ENCODE peak calls at places on chromosomes 3 and 15, in six cellular contexts. One of them, this sample, is unnamed. For H3K4me1, the result is how much of the 10 kb centered on the place peaks cover.

GRCh38 chr15:65743637-65744252 is 48.3 kb downstream of the DENND4A start:
- DNase-seq in breast epithelium: no peak
- DNase-seq in small intestine: no peak
- DNase-seq in Karpas-422: no peak
- DNase-seq in A549: no peak
- DNase-seq in tibial artery: no peak
- DNase-seq in this sample: no peak

GRCh38 chr3:69739204-69740102 is at the start of gene MITF:
- DNase-seq in tibial artery: peak
- DNase-seq in small intestine: peak
- DNase-seq in A549: peak
- DNase-seq in breast epithelium: peak
- DNase-seq in Karpas-422: no peak
- DNase-seq in this sample: no peak

GRCh38 chr15:90902996-90903732 is at the start of gene MAN2A2:
- DNase-seq in Karpas-422: peak
- DNase-seq in breast epithelium: no peak
- DNase-seq in small intestine: peak
- DNase-seq in tibial artery: no peak
- DNase-seq in A549: peak
- DNase-seq in this sample: peak

GRCh38 chr3:145623349-145623748 is 537.6 kb downstream of the PLOD2 start:
- DNase-seq in small intestine: no peak
- DNase-seq in breast epithelium: no peak
- DNase-seq in tibial artery: no peak
- DNase-seq in Karpas-422: no peak
- DNase-seq in A549: no peak
- DNase-seq in this sample: no peak

GRCh38 chr3:152176241-152176640 is 92.5 kb upstream of the MBNL1 start:
- DNase-seq in breast epithelium: no peak
- DNase-seq in A549: no peak
- DNase-seq in small intestine: no peak
- DNase-seq in tibial artery: no peak
- DNase-seq in Karpas-422: no peak
- DNase-seq in this sample: no peak

GRCh38 chr15:64224508-64224907 is 61.7 kb upstream of the PPIB start:
- DNase-seq in A549: no peak
- DNase-seq in tibial artery: no peak
- DNase-seq in breast epithelium: no peak
- DNase-seq in small intestine: peak
- DNase-seq in Karpas-422: no peak
- DNase-seq in this sample: no peak

GRCh38 chr3:159263750-159264561 is 462.1 kb downstream of the MFSD1 start:
- DNase-seq in small intestine: peak
- DNase-seq in A549: peak
- DNase-seq in Karpas-422: peak
- DNase-seq in breast epithelium: no peak
- DNase-seq in tibial artery: no peak
- DNase-seq in this sample: no peak

GRCh38 chr15:90650117-90650955 is 66.8 kb upstream of the BLM start:
- DNase-seq in small intestine: no peak
- DNase-seq in A549: no peak
- DNase-seq in tibial artery: no peak
- DNase-seq in breast epithelium: no peak
- DNase-seq in Karpas-422: no peak
- DNase-seq in this sample: no peak

GRCh38 chr3:18424213-18424861 is 802 bp downstream of the SATB1 start:
- DNase-seq in small intestine: peak
- DNase-seq in A549: no peak
- DNase-seq in Karpas-422: peak
- DNase-seq in tibial artery: peak
- DNase-seq in breast epithelium: no peak
- DNase-seq in this sample: no peak

GRCh38 chr3:52620580-52620979 is 65.1 kb downstream of the PBRM1 start:
- DNase-seq in breast epithelium: no peak
- DNase-seq in Karpas-422: no peak
- DNase-seq in small intestine: no peak
- DNase-seq in tibial artery: no peak
- DNase-seq in A549: no peak
- DNase-seq in this sample: no peak

GRCh38 chr3:148938931-148939330 is 52.4 kb upstream of the GYG1 start:
- DNase-seq in A549: no peak
- DNase-seq in tibial artery: no peak
- DNase-seq in small intestine: no peak
- DNase-seq in Karpas-422: no peak
- DNase-seq in breast epithelium: no peak
- DNase-seq in this sample: no peak

GRCh38 chr15:26087881-26088280 is 224.8 kb upstream of the ATP10A start:
- DNase-seq in small intestine: no peak
- DNase-seq in Karpas-422: no peak
- DNase-seq in tibial artery: no peak
- DNase-seq in breast epithelium: no peak
- DNase-seq in A549: no peak
- DNase-seq in this sample: no peak

GRCh38 chr3:108053025-108053424 is 37.8 kb downstream of the CD47 start:
- DNase-seq in tibial artery: no peak
- DNase-seq in breast epithelium: peak
- DNase-seq in A549: no peak
- DNase-seq in small intestine: no peak
- DNase-seq in Karpas-422: no peak
- DNase-seq in this sample: no peak

GRCh38 chr3:124951511-124952390 is 17.2 kb upstream of the MUC13 start:
- DNase-seq in Karpas-422: no peak
- DNase-seq in A549: no peak
- DNase-seq in small intestine: peak
- DNase-seq in breast epithelium: no peak
- DNase-seq in tibial artery: no peak
- DNase-seq in this sample: no peak

GRCh38 chr15:99433026-99433756 is 132.6 kb upstream of the MEF2A start:
- DNase-seq in small intestine: no peak
- DNase-seq in breast epithelium: peak
- DNase-seq in Karpas-422: no peak
- DNase-seq in tibial artery: peak
- DNase-seq in A549: no peak
- DNase-seq in this sample: no peak

GRCh38 chr3:52345521-52346110 is 29.5 kb downstream of the DNAH1 start:
- DNase-seq in small intestine: no peak
- DNase-seq in Karpas-422: no peak
- DNase-seq in tibial artery: no peak
- DNase-seq in breast epithelium: no peak
- DNase-seq in A549: no peak
- DNase-seq in this sample: no peak

GRCh38 chr3:174541708-174542107 is 317.4 kb upstream of the NAALADL2 start:
- DNase-seq in tibial artery: no peak
- DNase-seq in A549: no peak
- DNase-seq in Karpas-422: no peak
- DNase-seq in small intestine: no peak
- DNase-seq in breast epithelium: no peak
- DNase-seq in this sample: no peak

GRCh38 chr3:52574056-52574965 is 37.9 kb downstream of the UQCC5 start:
- DNase-seq in A549: no peak
- DNase-seq in breast epithelium: no peak
- DNase-seq in Karpas-422: no peak
- DNase-seq in tibial artery: no peak
- DNase-seq in small intestine: no peak
- DNase-seq in this sample: no peak

GRCh38 chr15:39179980-39180379 is 400.9 kb upstream of the THBS1 start:
- DNase-seq in Karpas-422: no peak
- DNase-seq in breast epithelium: no peak
- DNase-seq in small intestine: no peak
- DNase-seq in A549: no peak
- DNase-seq in tibial artery: no peak
- DNase-seq in this sample: no peak

GRCh38 chr3:45223889-45224730 is 2.0 kb downstream of the TMEM158 start:
- DNase-seq in small intestine: no peak
- DNase-seq in A549: no peak
- DNase-seq in breast epithelium: no peak
- DNase-seq in Karpas-422: no peak
- DNase-seq in tibial artery: no peak
- DNase-seq in this sample: no peak

GRCh38 chr3:143476965-143477640 is 357.5 kb downstream of the CHST2 start:
- DNase-seq in small intestine: no peak
- DNase-seq in Karpas-422: no peak
- DNase-seq in tibial artery: no peak
- DNase-seq in breast epithelium: no peak
- DNase-seq in A549: no peak
- DNase-seq in this sample: no peak

GRCh38 chr3:178304758-178305157 is 231.5 kb upstream of the KCNMB2 start:
- DNase-seq in tibial artery: no peak
- DNase-seq in breast epithelium: no peak
- DNase-seq in small intestine: no peak
- DNase-seq in Karpas-422: no peak
- DNase-seq in A549: no peak
- DNase-seq in this sample: no peak

GRCh38 chr3:124886168-124887051 is 755 bp downstream of the ITGB5 start:
- DNase-seq in small intestine: peak
- DNase-seq in tibial artery: peak
- DNase-seq in Karpas-422: no peak
- DNase-seq in breast epithelium: peak
- DNase-seq in A549: peak
- DNase-seq in this sample: no peak

GRCh38 chr3:161108840-161109239 is 3.7 kb upstream of the B3GALNT1 start:
- DNase-seq in small intestine: no peak
- DNase-seq in A549: no peak
- DNase-seq in breast epithelium: no peak
- DNase-seq in tibial artery: no peak
- DNase-seq in Karpas-422: no peak
- DNase-seq in this sample: no peak

GRCh38 chr3:23764407-23764806 is 41.3 kb upstream of the UBE2E1 start:
- DNase-seq in breast epithelium: no peak
- DNase-seq in small intestine: no peak
- DNase-seq in tibial artery: no peak
- DNase-seq in A549: no peak
- DNase-seq in Karpas-422: no peak
- DNase-seq in this sample: no peak

GRCh38 chr3:183058351-183058750 is 40.9 kb downstream of the MCCC1 start:
- DNase-seq in A549: no peak
- DNase-seq in Karpas-422: no peak
- DNase-seq in breast epithelium: no peak
- DNase-seq in small intestine: no peak
- DNase-seq in tibial artery: no peak
- DNase-seq in this sample: no peak

GRCh38 chr3:21654662-21655061 is 96.3 kb downstream of the ZNF385D start:
- DNase-seq in Karpas-422: no peak
- DNase-seq in tibial artery: no peak
- DNase-seq in breast epithelium: no peak
- DNase-seq in small intestine: no peak
- DNase-seq in A549: no peak
- DNase-seq in this sample: no peak
- H3K4me1 ChIP-seq in Karpas-422: under half
- H3K4me1 ChIP-seq in tibial artery: under half
- H3K4me1 ChIP-seq in breast epithelium: under half
- H3K4me1 ChIP-seq in small intestine: under half
- H3K4me1 ChIP-seq in A549: under half
- H3K4me1 ChIP-seq in this sample: under half

GRCh38 chr3:14371573-14372474 is 30.6 kb upstream of the SLC6A6 start:
- DNase-seq in Karpas-422: peak
- DNase-seq in A549: peak
- DNase-seq in breast epithelium: peak
- DNase-seq in tibial artery: peak
- DNase-seq in small intestine: peak
- DNase-seq in this sample: no peak

GRCh38 chr3:14370719-14371572 is 31.5 kb upstream of the SLC6A6 start:
- DNase-seq in tibial artery: no peak
- DNase-seq in Karpas-422: no peak
- DNase-seq in small intestine: no peak
- DNase-seq in breast epithelium: no peak
- DNase-seq in A549: no peak
- DNase-seq in this sample: no peak

GRCh38 chr3:14368146-14368545 is 34.3 kb upstream of the SLC6A6 start:
- DNase-seq in Karpas-422: no peak
- DNase-seq in breast epithelium: no peak
- DNase-seq in A549: no peak
- DNase-seq in tibial artery: no peak
- DNase-seq in small intestine: no peak
- DNase-seq in this sample: no peak

GRCh38 chr3:14368885-14369284 is 33.5 kb upstream of the SLC6A6 start:
- DNase-seq in small intestine: no peak
- DNase-seq in Karpas-422: no peak
- DNase-seq in breast epithelium: no peak
- DNase-seq in A549: no peak
- DNase-seq in tibial artery: no peak
- DNase-seq in this sample: no peak

GRCh38 chr3:14369675-14370669 is 32.4 kb upstream of the SLC6A6 start:
- DNase-seq in breast epithelium: no peak
- DNase-seq in tibial artery: no peak
- DNase-seq in A549: peak
- DNase-seq in small intestine: peak
- DNase-seq in Karpas-422: no peak
- DNase-seq in this sample: no peak
- H3K27ac ChIP-seq in breast epithelium: peak
- H3K27ac ChIP-seq in tibial artery: no peak
- H3K27ac ChIP-seq in A549: peak
- H3K27ac ChIP-seq in small intestine: peak
- H3K27ac ChIP-seq in Karpas-422: no peak
- H3K27ac ChIP-seq in this sample: no peak

DNA sequence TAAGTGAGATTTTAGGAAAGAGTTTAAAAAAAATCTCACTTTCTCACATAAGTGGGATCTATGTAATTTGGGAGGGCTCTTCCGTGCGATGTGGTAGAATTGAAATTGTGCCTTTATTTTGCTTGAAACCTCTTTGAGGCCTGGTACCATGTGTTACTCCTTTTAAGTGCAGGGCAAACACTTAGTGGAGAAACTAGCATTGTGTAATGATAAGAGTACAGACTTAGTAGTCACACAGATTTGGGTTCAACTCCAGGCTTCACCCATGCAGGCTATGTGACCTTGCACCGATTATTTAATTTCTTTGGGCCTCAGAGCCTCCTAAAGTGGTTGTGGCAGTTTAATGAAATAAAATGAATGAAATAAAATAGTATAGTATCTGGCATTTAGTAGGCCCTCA is 2.4 kb downstream of the PSMA4 start:
- DNase-seq in A549: no peak
- DNase-seq in tibial artery: no peak
- DNase-seq in small intestine: no peak
- DNase-seq in Karpas-422: peak
- DNase-seq in breast epithelium: no peak
- DNase-seq in this sample: no peak
- H3K4me3 ChIP-seq in A549: no peak
- H3K4me3 ChIP-seq in tibial artery: no peak
- H3K4me3 ChIP-seq in small intestine: no peak
- H3K4me3 ChIP-seq in Karpas-422: no peak
- H3K4me3 ChIP-seq in breast epithelium: no peak
- H3K4me3 ChIP-seq in this sample: no peak

GRCh38 chr3:48232232-48232631 is 8.7 kb upstream of the ZNF589 start:
- DNase-seq in tibial artery: no peak
- DNase-seq in breast epithelium: no peak
- DNase-seq in small intestine: no peak
- DNase-seq in Karpas-422: no peak
- DNase-seq in A549: no peak
- DNase-seq in this sample: no peak
- H3K4me1 ChIP-seq in tibial artery: under half
- H3K4me1 ChIP-seq in breast epithelium: under half
- H3K4me1 ChIP-seq in small intestine: under half
- H3K4me1 ChIP-seq in Karpas-422: under half
- H3K4me1 ChIP-seq in A549: under half
- H3K4me1 ChIP-seq in this sample: under half

GRCh38 chr15:70049115-70049514 is 48.6 kb downstream of the TLE3 start:
- DNase-seq in small intestine: no peak
- DNase-seq in A549: no peak
- DNase-seq in breast epithelium: peak
- DNase-seq in tibial artery: peak
- DNase-seq in Karpas-422: no peak
- DNase-seq in this sample: peak
- H3K27ac ChIP-seq in small intestine: no peak
- H3K27ac ChIP-seq in A549: no peak
- H3K27ac ChIP-seq in breast epithelium: no peak
- H3K27ac ChIP-seq in tibial artery: no peak
- H3K27ac ChIP-seq in Karpas-422: no peak
- H3K27ac ChIP-seq in this sample: no peak

This sample was measured in CD8-positive, alpha-beta memory T cell.